ENCODE peak calls at places on chromosomes 12 and 14, in eight cellular contexts. E, T, I, Y, G, K, A and S are unnamed samples.

GRCh38 chr14:91419044-91419397 is 1.4 kb upstream of the CCDC88C start:
- DNase-seq in K (no peak), T (no peak), A (no peak), Y (no peak), I (no peak), E (no peak), G (no peak), S (no peak)

GRCh38 chr12:6563448-6564050 is 4.5 kb downstream of the NOP2 start:
- DNase-seq in Y (peak), T (no peak), A (no peak), K (peak), E (peak), I (peak), G (peak), S (no peak)

GRCh38 chr12:94618995-94619695 is 31.2 kb downstream of the TMCC3 start:
- DNase-seq in K (no peak), Y (no peak), E (peak), G (peak), A (no peak), T (peak), I (no peak), S (no peak)

GRCh38 chr14:77909911-77910310 is 110.0 kb downstream of the ADCK1 start:
- DNase-seq in Y (no peak), G (no peak), I (no peak), T (no peak), A (no peak), K (no peak), E (no peak), S (peak)

GRCh38 chr14:31188744-31189143 is 18.8 kb downstream of the HECTD1 start:
- DNase-seq in A (no peak), Y (no peak), T (no peak), I (no peak), K (no peak), E (no peak), G (no peak), S (no peak)

GRCh38 chr12:115229517-115229916 is 545.5 kb upstream of the TBX3 start:
- DNase-seq in E (no peak), K (no peak), I (no peak), A (no peak), T (no peak), Y (no peak), G (no peak), S (no peak)

GRCh38 chr12:95802482-95803264 is 12.1 kb upstream of the NTN4 start:
- DNase-seq in T (peak), Y (no peak), A (peak), K (no peak), E (peak), I (no peak), G (peak), S (no peak)

GRCh38 chr14:21711360-21711961 is 37.8 kb upstream of the OR4E1 start:
- DNase-seq in G (peak), Y (peak), E (peak), T (peak), I (peak), K (peak), A (peak), S (no peak)

GRCh38 chr14:87067061-87067460 is 925.9 kb downstream of the GALC start:
- DNase-seq in K (peak), A (no peak), I (peak), Y (no peak), G (no peak), E (no peak), T (no peak), S (no peak)

GRCh38 chr12:4281173-4281654 is 7.7 kb downstream of the CCND2 start:
- DNase-seq in A (no peak), T (no peak), G (no peak), K (no peak), I (no peak), E (no peak), Y (no peak), S (no peak)

GRCh38 chr14:95046711-95047681 is 110.3 kb downstream of the DICER1 start:
- DNase-seq in I (no peak), K (no peak), E (peak), Y (no peak), G (no peak), A (no peak), T (no peak), S (no peak)

GRCh38 chr12:46264057-46264456 is 4.8 kb downstream of the SLC38A1 start:
- DNase-seq in T (no peak), G (peak), I (no peak), Y (no peak), E (peak), A (no peak), K (no peak), S (no peak)

GRCh38 chr12:95836630-95837239 is 22.0 kb upstream of the SNRPF start:
- DNase-seq in A (no peak), E (no peak), Y (peak), I (no peak), G (no peak), T (no peak), K (no peak), S (no peak)

GRCh38 chr14:54567634-54568561 is 970 bp downstream of the SAMD4A start:
- DNase-seq in G (peak), T (no peak), Y (peak), E (peak), I (peak), A (no peak), K (peak), S (no peak)

GRCh38 chr14:64092940-64093339 is 201.2 kb downstream of the ESR2 start:
- DNase-seq in Y (no peak), T (no peak), I (no peak), G (no peak), E (no peak), K (no peak), A (no peak), S (no peak)

GRCh38 chr12:1083888-1084262 is 92.9 kb downstream of the ERC1 start:
- DNase-seq in A (no peak), G (no peak), K (no peak), T (no peak), Y (peak), E (peak), I (peak), S (no peak)

GRCh38 chr14:71119075-71119474 is 211.8 kb downstream of the PCNX1 start:
- DNase-seq in T (no peak), I (no peak), E (no peak), K (no peak), G (no peak), A (no peak), Y (no peak), S (no peak)

GRCh38 chr12:72296389-72296788 is 24.2 kb downstream of the TRHDE start:
- DNase-seq in I (no peak), A (peak), G (peak), K (no peak), Y (no peak), E (no peak), T (peak), S (no peak)

GRCh38 chr12:27967551-27968054 is 4.9 kb downstream of the PTHLH start:
- DNase-seq in I (no peak), Y (no peak), A (no peak), G (no peak), T (no peak), E (peak), K (no peak), S (no peak)

GRCh38 chr12:58249610-58250009 is 308.2 kb downstream of the ATP23 start:
- DNase-seq in E (peak), K (no peak), T (no peak), A (peak), I (no peak), Y (no peak), G (no peak), S (no peak)

GRCh38 chr14:61268797-61269196 is 12.3 kb downstream of the TMEM30B start:
- DNase-seq in K (no peak), I (no peak), T (no peak), G (no peak), A (no peak), Y (no peak), E (no peak), S (no peak)